ENCODE peak calls at places on chromosomes 2 and 18, in ten cellular contexts. One of them, this sample, is unnamed.

GRCh38 chr2:1731963-1732768 is 12.1 kb downstream of the PXDN start:
- DNase-seq in HS-5: no peak
- DNase-seq in HT-29: no peak
- DNase-seq in EL: peak; percentile 89
- DNase-seq in ELF-1: no peak
- DNase-seq in AG20443: peak; percentile 68
- DNase-seq in posterior vena cava: peak; percentile 82
- DNase-seq in OCI-LY7: no peak
- DNase-seq in posterior cingulate gyrus: no peak
- DNase-seq in iPS-NIHi11: no peak
- DNase-seq in this sample: peak; percentile 51

GRCh38 chr18:51867767-51868166 is 472.2 kb upstream of the DCC start:
- DNase-seq in AG20443: no peak
- DNase-seq in ELF-1: no peak
- DNase-seq in posterior vena cava: no peak
- DNase-seq in posterior cingulate gyrus: no peak
- DNase-seq in iPS-NIHi11: peak; percentile 15
- DNase-seq in EL: no peak
- DNase-seq in HS-5: no peak
- DNase-seq in OCI-LY7: peak; percentile 4
- DNase-seq in HT-29: peak; percentile 11
- DNase-seq in this sample: no peak

GRCh38 chr2:228056293-228056692 is 125.2 kb downstream of the SPHKAP start:
- DNase-seq in posterior cingulate gyrus: no peak
- DNase-seq in iPS-NIHi11: no peak
- DNase-seq in HT-29: no peak
- DNase-seq in EL: no peak
- DNase-seq in OCI-LY7: no peak
- DNase-seq in HS-5: no peak
- DNase-seq in posterior vena cava: no peak
- DNase-seq in AG20443: no peak
- DNase-seq in ELF-1: no peak
- DNase-seq in this sample: no peak

GRCh38 chr2:43059183-43059897 is 167.1 kb downstream of the ZFP36L2 start:
- DNase-seq in HS-5: no peak
- DNase-seq in HT-29: no peak
- DNase-seq in OCI-LY7: no peak
- DNase-seq in EL: peak; percentile 98
- DNase-seq in posterior vena cava: peak; percentile 89
- DNase-seq in iPS-NIHi11: peak; percentile 18
- DNase-seq in posterior cingulate gyrus: peak; percentile 63
- DNase-seq in ELF-1: no peak
- DNase-seq in AG20443: peak; percentile 82
- DNase-seq in this sample: no peak

GRCh38 chr2:202158796-202159195 is 79.6 kb downstream of the SUMO1 start:
- DNase-seq in EL: no peak
- DNase-seq in ELF-1: no peak
- DNase-seq in posterior vena cava: no peak
- DNase-seq in OCI-LY7: no peak
- DNase-seq in HS-5: no peak
- DNase-seq in HT-29: peak; percentile 28
- DNase-seq in iPS-NIHi11: no peak
- DNase-seq in AG20443: no peak
- DNase-seq in posterior cingulate gyrus: no peak
- DNase-seq in this sample: no peak

GRCh38 chr2:100580474-100581264 is 17.9 kb downstream of the PDCL3 start:
- DNase-seq in posterior vena cava: no peak
- DNase-seq in EL: no peak
- DNase-seq in AG20443: no peak
- DNase-seq in HT-29: no peak
- DNase-seq in iPS-NIHi11: no peak
- DNase-seq in OCI-LY7: no peak
- DNase-seq in ELF-1: no peak
- DNase-seq in posterior cingulate gyrus: no peak
- DNase-seq in HS-5: no peak
- DNase-seq in this sample: no peak

GRCh38 chr2:70995227-70995729 is 605 bp upstream of the TEX261 start:
- DNase-seq in AG20443: peak; percentile 29
- DNase-seq in ELF-1: peak; percentile 41
- DNase-seq in HS-5: no peak
- DNase-seq in HT-29: peak; percentile 65
- DNase-seq in posterior cingulate gyrus: no peak
- DNase-seq in posterior vena cava: peak; percentile 79
- DNase-seq in iPS-NIHi11: peak; percentile 55
- DNase-seq in OCI-LY7: peak; percentile 83
- DNase-seq in EL: peak; percentile 34
- DNase-seq in this sample: no peak

GRCh38 chr2:222904557-222905258 is 43.9 kb downstream of the ACSL3 start:
- DNase-seq in posterior vena cava: no peak
- DNase-seq in OCI-LY7: no peak
- DNase-seq in ELF-1: no peak
- DNase-seq in AG20443: peak; percentile 78
- DNase-seq in HS-5: no peak
- DNase-seq in iPS-NIHi11: no peak
- DNase-seq in EL: peak; percentile 81
- DNase-seq in posterior cingulate gyrus: no peak
- DNase-seq in HT-29: no peak
- DNase-seq in this sample: no peak

GRCh38 chr2:170651603-170652002 is 63.5 kb upstream of the SP5 start:
- DNase-seq in AG20443: no peak
- DNase-seq in OCI-LY7: no peak
- DNase-seq in iPS-NIHi11: no peak
- DNase-seq in posterior vena cava: no peak
- DNase-seq in HT-29: no peak
- DNase-seq in posterior cingulate gyrus: no peak
- DNase-seq in ELF-1: no peak
- DNase-seq in EL: no peak
- DNase-seq in HS-5: no peak
- DNase-seq in this sample: no peak

GRCh38 chr2:172674968-172675303 is 60.7 kb upstream of the RAPGEF4 start:
- DNase-seq in posterior cingulate gyrus: no peak
- DNase-seq in iPS-NIHi11: no peak
- DNase-seq in HS-5: no peak
- DNase-seq in posterior vena cava: no peak
- DNase-seq in ELF-1: no peak
- DNase-seq in EL: no peak
- DNase-seq in OCI-LY7: no peak
- DNase-seq in AG20443: no peak
- DNase-seq in HT-29: no peak
- DNase-seq in this sample: no peak

GRCh38 chr2:176491172-176491904 is 222.1 kb downstream of the MTX2 start:
- DNase-seq in iPS-NIHi11: peak; percentile 23
- DNase-seq in HS-5: peak; percentile 99
- DNase-seq in HT-29: no peak
- DNase-seq in OCI-LY7: peak; percentile 5
- DNase-seq in posterior vena cava: peak; percentile 88
- DNase-seq in EL: peak; percentile 98
- DNase-seq in posterior cingulate gyrus: no peak
- DNase-seq in AG20443: peak; percentile 93
- DNase-seq in ELF-1: peak; percentile 13
- DNase-seq in this sample: peak; percentile 56

GRCh38 chr2:199100326-199101110 is 357.2 kb downstream of the SATB2 start:
- DNase-seq in HS-5: peak; percentile 55
- DNase-seq in EL: peak; percentile 37
- DNase-seq in OCI-LY7: no peak
- DNase-seq in AG20443: peak; percentile 40
- DNase-seq in iPS-NIHi11: no peak
- DNase-seq in posterior vena cava: no peak
- DNase-seq in HT-29: no peak
- DNase-seq in ELF-1: no peak
- DNase-seq in posterior cingulate gyrus: no peak
- DNase-seq in this sample: no peak

GRCh38 chr2:60294901-60295590 is 258.4 kb downstream of the BCL11A start:
- DNase-seq in HS-5: no peak
- DNase-seq in AG20443: no peak
- DNase-seq in EL: no peak
- DNase-seq in HT-29: no peak
- DNase-seq in OCI-LY7: no peak
- DNase-seq in ELF-1: peak; percentile 9
- DNase-seq in posterior vena cava: no peak
- DNase-seq in posterior cingulate gyrus: no peak
- DNase-seq in iPS-NIHi11: no peak
- DNase-seq in this sample: peak; percentile 70

GRCh38 chr18:8705941-8706544 is 687 bp downstream of the MTCL1 start:
- DNase-seq in posterior vena cava: no peak
- DNase-seq in iPS-NIHi11: no peak
- DNase-seq in AG20443: peak; percentile 44
- DNase-seq in OCI-LY7: peak; percentile 61
- DNase-seq in HS-5: no peak
- DNase-seq in posterior cingulate gyrus: no peak
- DNase-seq in HT-29: peak; percentile 41
- DNase-seq in EL: peak; percentile 32
- DNase-seq in ELF-1: no peak
- DNase-seq in this sample: no peak

GRCh38 chr2:190910341-190911136 is 29.9 kb downstream of the GLS start:
- DNase-seq in HS-5: peak; percentile 48
- DNase-seq in EL: peak; percentile 55
- DNase-seq in AG20443: peak; percentile 9
- DNase-seq in iPS-NIHi11: no peak
- DNase-seq in OCI-LY7: no peak
- DNase-seq in ELF-1: no peak
- DNase-seq in HT-29: no peak
- DNase-seq in posterior cingulate gyrus: no peak
- DNase-seq in posterior vena cava: no peak
- DNase-seq in this sample: no peak

GRCh38 chr2:42217914-42218313 is 48.8 kb downstream of the EML4 start:
- DNase-seq in HS-5: no peak
- DNase-seq in posterior vena cava: no peak
- DNase-seq in EL: no peak
- DNase-seq in OCI-LY7: no peak
- DNase-seq in ELF-1: no peak
- DNase-seq in iPS-NIHi11: no peak
- DNase-seq in AG20443: no peak
- DNase-seq in posterior cingulate gyrus: no peak
- DNase-seq in HT-29: no peak
- DNase-seq in this sample: no peak

This sample was measured in islet precursor cell.